ENCODE peak calls at places on chromosomes 5 and 9, in five cellular contexts. A, L, I, U and V are unnamed samples.

GRCh38 chr5:179124853-179125788 is 64.9 kb downstream of the ZNF354C start:
- DNase-seq in L (no peak), U (peak; percentile 68), A (no peak), I (no peak), V (no peak)

GRCh38 chr5:103178167-103178566 is 58.1 kb downstream of the PPIP5K2 start:
- DNase-seq in A (no peak), U (no peak), L (no peak), I (peak; percentile 7), V (peak; percentile 0)

GRCh38 chr9:68755051-68755450 is 50.0 kb downstream of the PIP5K1B start:
- DNase-seq in U (no peak), I (no peak), A (no peak), L (peak; percentile 29), V (no peak)

GRCh38 chr5:16570121-16570815 is 46.5 kb downstream of the RETREG1 start:
- DNase-seq in U (no peak), A (no peak), I (peak; percentile 19), L (no peak), V (peak; percentile 18)

GRCh38 chr5:86979801-86980510 is 287.7 kb upstream of the RASA1 start:
- DNase-seq in I (peak; percentile 83), L (peak; percentile 3), A (no peak), U (no peak), V (no peak)

GRCh38 chr9:132973713-132974112 is 4.8 kb upstream of the GFI1B start:
- DNase-seq in L (no peak), I (peak; percentile 60), U (peak; percentile 46), A (no peak), V (peak; percentile 62)

GRCh38 chr5:119218830-119219782 is 136.7 kb upstream of the TNFAIP8 start:
- DNase-seq in A (peak; percentile 2), L (peak; percentile 18), I (no peak), U (no peak), V (no peak)

GRCh38 chr5:138192826-138193225 is 13.9 kb downstream of the KIF20A start:
- DNase-seq in A (no peak), L (no peak), U (no peak), I (no peak), V (no peak)

GRCh38 chr5:67166460-67166871 is 30.1 kb downstream of the CD180 start:
- DNase-seq in L (no peak), I (no peak), U (peak; percentile 81), A (no peak), V (no peak)

GRCh38 chr5:1673042-1673674 is 126.5 kb downstream of the MRPL36 start:
- DNase-seq in I (no peak), U (no peak), A (no peak), L (no peak), V (no peak)

GRCh38 chr5:177358333-177358939 is 712 bp downstream of the RGS14 start:
- DNase-seq in A (no peak), U (no peak), L (no peak), I (no peak), V (no peak)

GRCh38 chr5:139796061-139796806 is 626 bp downstream of the PSD2 start:
- DNase-seq in I (no peak), L (no peak), A (no peak), U (no peak), V (peak; percentile 83)

GRCh38 chr5:135355182-135355581 is 43.8 kb downstream of the MACROH2A1 start:
- DNase-seq in A (no peak), L (no peak), I (no peak), U (no peak), V (no peak)

GRCh38 chr5:156497816-156498215 is 170.9 kb downstream of the SGCD start:
- DNase-seq in U (no peak), A (no peak), L (no peak), I (no peak), V (peak; percentile 49)

GRCh38 chr5:61768692-61769281 is 436.7 kb downstream of the ZSWIM6 start:
- DNase-seq in L (peak; percentile 70), U (no peak), A (peak; percentile 69), I (peak; percentile 62), V (peak; percentile 31)

GRCh38 chr9:134175291-134175807 is 11.0 kb upstream of the RNU6ATAC start:
- DNase-seq in L (no peak), U (no peak), A (no peak), I (no peak), V (peak; percentile 70)

GRCh38 chr9:131670247-131670681 is 69.6 kb downstream of the RAPGEF1 start:
- DNase-seq in A (no peak), U (no peak), L (no peak), I (no peak), V (no peak)

GRCh38 chr5:58335518-58335917 is 124.4 kb downstream of the PLK2 start:
- DNase-seq in U (no peak), I (no peak), L (no peak), A (no peak), V (no peak)

GRCh38 chr5:129820-130219 is 37.9 kb downstream of the PLEKHG4B start:
- DNase-seq in L (no peak), A (no peak), U (no peak), I (no peak), V (no peak)

DNA sequence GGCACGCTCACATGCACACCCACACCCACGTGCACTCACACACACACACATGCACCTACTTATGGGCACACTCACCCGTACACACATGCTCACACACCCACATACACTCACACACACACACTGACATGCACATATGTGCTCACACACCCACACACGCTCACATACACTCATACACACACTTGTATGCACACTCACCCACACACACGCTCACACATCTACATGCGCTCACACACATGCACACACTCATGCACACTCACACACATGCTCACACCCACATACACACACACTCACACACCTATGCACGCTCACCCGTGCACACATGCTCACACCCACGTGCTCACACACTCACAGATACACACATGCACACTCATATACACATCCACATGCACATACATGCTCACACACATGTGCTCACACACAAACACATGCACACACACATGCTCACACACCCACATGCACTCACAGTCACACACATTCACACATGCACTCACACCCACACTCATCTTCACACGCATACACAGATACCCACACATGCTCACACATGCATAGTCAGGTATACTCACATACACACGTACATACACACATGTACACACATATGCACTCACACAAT is 138.3 kb downstream of the OLFM1 start:
- DNase-seq in I (no peak), L (no peak), U (peak; percentile 3), A (no peak), V (no peak)
- H3K4me1 ChIP-seq in I (peaks cover 36% of the 10 kb centered on the region), L (no peaks in the 10 kb centered on the region), U (no peaks in the 10 kb centered on the region), A (no peaks in the 10 kb centered on the region), V (peaks cover 26% of the 10 kb centered on the region)

DNA sequence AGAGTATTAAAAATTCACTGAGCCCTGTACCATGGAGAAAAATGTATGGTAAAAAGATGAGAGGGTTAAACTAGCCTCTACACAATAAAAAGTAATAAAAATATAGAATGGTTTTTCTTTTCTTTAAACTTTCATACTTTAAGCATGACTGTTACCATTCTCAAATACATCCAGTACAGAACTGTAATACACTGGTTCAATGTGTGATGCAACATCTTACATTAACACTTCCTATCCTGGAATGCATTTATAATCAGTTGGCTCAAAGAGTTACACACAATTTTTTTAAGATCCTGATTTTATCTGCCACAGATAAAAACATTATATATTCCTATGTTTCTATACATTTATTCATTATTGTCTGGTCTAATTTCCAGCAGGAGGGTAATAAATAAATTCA is 4.7 kb downstream of the GNAQ start:
- DNase-seq in L (no peak), I (no peak), U (no peak), A (no peak), V (no peak)
- H3K4me1 ChIP-seq in L (peaks cover 52% of the 10 kb centered on the region), I (peaks cover 66% of the 10 kb centered on the region), U (peaks cover 3% of the 10 kb centered on the region), A (peaks cover 39% of the 10 kb centered on the region), V (peaks cover 47% of the 10 kb centered on the region)

GRCh38 chr5:3107118-3107517 is 355.6 kb upstream of the IRX2 start:
- DNase-seq in I (no peak), A (no peak), L (no peak), U (no peak), V (no peak)

GRCh38 chr5:3104446-3105047 is 353.1 kb upstream of the IRX2 start:
- DNase-seq in A (no peak), I (no peak), U (no peak), L (no peak), V (no peak)

GRCh38 chr5:3103241-3103855 is 351.9 kb upstream of the IRX2 start:
- DNase-seq in I (no peak), A (no peak), L (no peak), U (no peak), V (no peak)

GRCh38 chr5:3105581-3105980 is 354.1 kb upstream of the IRX2 start:
- DNase-seq in L (no peak), U (no peak), I (no peak), A (no peak), V (no peak)

DNA sequence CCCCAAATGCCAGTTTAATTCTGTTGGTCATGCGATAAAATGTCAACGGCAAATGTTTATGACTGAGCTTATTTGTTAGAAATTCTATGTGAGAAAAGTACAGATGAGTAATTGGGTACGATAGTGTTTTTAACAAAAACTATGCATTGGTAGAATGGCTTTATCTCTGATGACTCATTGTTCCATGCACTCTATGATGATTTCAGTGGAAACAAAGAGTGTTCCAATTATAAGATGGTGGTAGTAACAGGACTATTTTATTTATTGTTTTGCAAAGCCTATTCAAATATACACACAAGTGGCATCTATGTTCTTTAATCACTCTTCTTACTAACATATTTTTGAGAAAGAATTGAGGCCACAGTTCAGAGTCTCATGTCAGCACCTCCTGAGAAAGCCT is 353.7 kb upstream of the IRX2 start:
- DNase-seq in U (no peak), I (no peak), A (no peak), L (no peak), V (no peak)
- H3K4me1 ChIP-seq in U (no peaks in the 10 kb centered on the region), I (no peaks in the 10 kb centered on the region), A (peaks cover 15% of the 10 kb centered on the region), L (no peaks in the 10 kb centered on the region), V (no peaks in the 10 kb centered on the region)

GRCh38 chr5:149060325-149060724 is 2.5 kb downstream of the SH3TC2 start:
- DNase-seq in U (no peak), A (peak; percentile 68), L (peak; percentile 75), I (peak; percentile 42), V (peak; percentile 75)
- H3K4me1 ChIP-seq in U (no peaks in the 10 kb centered on the region), A (peaks cover 9% of the 10 kb centered on the region), L (peaks cover 40% of the 10 kb centered on the region), I (peaks cover 7% of the 10 kb centered on the region), V (peaks cover 24% of the 10 kb centered on the region)

GRCh38 chr9:127754761-127755557 is 19.9 kb upstream of the TOR2A start:
- DNase-seq in I (no peak), L (no peak), U (no peak), A (no peak), V (peak; percentile 97)
- H3K4me1 ChIP-seq in I (peaks cover 3% of the 10 kb centered on the region), L (no peaks in the 10 kb centered on the region), U (no peaks in the 10 kb centered on the region), A (no peaks in the 10 kb centered on the region), V (peaks cover 20% of the 10 kb centered on the region)

DNA sequence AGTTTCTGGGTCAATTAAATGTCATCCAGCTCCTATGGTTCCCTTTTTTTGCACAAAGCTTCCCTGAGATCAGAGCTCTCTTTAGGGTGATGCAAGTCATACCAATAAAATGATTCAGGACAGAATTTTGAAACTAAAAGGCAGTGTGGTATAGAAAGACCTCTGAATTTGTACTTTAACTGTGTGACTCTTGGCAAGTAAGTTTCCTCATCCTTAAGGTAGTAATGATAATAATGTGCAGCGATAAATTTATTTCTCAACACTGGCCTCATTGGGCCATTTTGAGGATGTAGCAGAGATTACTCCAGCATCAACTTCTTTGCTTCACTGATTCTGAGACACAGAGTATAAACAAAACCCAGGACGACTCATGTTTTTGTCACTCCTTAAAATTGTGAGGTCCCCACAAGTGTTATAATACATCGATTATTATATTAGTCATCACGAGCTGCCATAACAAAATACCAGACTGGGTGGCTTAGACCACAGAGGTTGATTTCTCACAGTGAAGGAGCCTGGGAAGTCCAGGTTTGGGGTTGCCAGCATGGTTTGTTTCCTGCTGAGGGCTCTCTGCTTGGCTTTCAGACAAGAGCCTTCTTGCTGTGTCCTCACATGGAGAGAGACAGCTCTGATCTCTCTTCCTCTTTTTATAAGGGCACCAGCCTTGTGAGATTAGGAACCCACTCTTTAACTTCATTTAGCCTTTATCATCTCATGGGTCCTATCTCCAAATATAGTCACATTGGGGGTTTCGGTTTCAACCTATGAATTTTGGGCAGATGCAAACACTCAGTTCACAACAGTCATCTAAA is 293.0 kb downstream of the ZNF608 start:
- DNase-seq in I (no peak), L (no peak), U (no peak), A (no peak), V (no peak)
- H3K4me1 ChIP-seq in I (no peaks in the 10 kb centered on the region), L (no peaks in the 10 kb centered on the region), U (no peaks in the 10 kb centered on the region), A (no peaks in the 10 kb centered on the region), V (no peaks in the 10 kb centered on the region)